ENCODE peak calls at places on chromosomes 3 and 15, in five cellular contexts. E is HCT116, B is vagina, C is spleen, Q is right lobe of liver. K is an unnamed sample.

GRCh38 chr3:184381261-184382224 is 1.7 kb downstream of the CHRD start:
- DNase-seq in Q (no peak), E (no peak), B (no peak), C (no peak), K (no peak)

GRCh38 chr3:133479895-133480669 is 80.2 kb downstream of the BFSP2 start:
- DNase-seq in B (peak; percentile 18), C (no peak), Q (no peak), E (peak; percentile 79), K (no peak)

GRCh38 chr3:165078293-165078692 is at the start of gene SI:
- DNase-seq in E (no peak), C (no peak), Q (no peak), B (no peak), K (no peak)

GRCh38 chr3:154132777-154133375 is 11.7 kb downstream of the ARHGEF26 start:
- DNase-seq in Q (no peak), C (no peak), E (no peak), B (no peak), K (no peak)

GRCh38 chr3:72887723-72888545 is at the start of gene GXYLT2:
- DNase-seq in Q (peak; percentile 51), C (peak; percentile 76), B (no peak), E (no peak), K (peak; percentile 68)

GRCh38 chr3:1766384-1766783 is 332.3 kb upstream of the CNTN4 start:
- DNase-seq in C (no peak), B (no peak), E (no peak), Q (no peak), K (no peak)

GRCh38 chr3:877001-877400 is 215.8 kb upstream of the CNTN6 start:
- DNase-seq in C (no peak), B (no peak), E (no peak), Q (no peak), K (no peak)

GRCh38 chr15:90585863-90586262 is 56.1 kb downstream of the CRTC3 start:
- DNase-seq in B (no peak), Q (no peak), C (no peak), E (no peak), K (no peak)

GRCh38 chr15:31200735-31201151 is 99.2 kb upstream of the TRPM1 start:
- DNase-seq in E (no peak), B (no peak), Q (peak; percentile 85), C (peak; percentile 83), K (peak; percentile 63)

GRCh38 chr3:127053979-127054378 is 71.1 kb downstream of the PLXNA1 start:
- DNase-seq in C (peak; percentile 41), Q (peak; percentile 42), B (no peak), E (no peak), K (no peak)

GRCh38 chr15:101206173-101206572 is 45.7 kb downstream of the CHSY1 start:
- DNase-seq in E (no peak), Q (no peak), C (no peak), B (no peak), K (no peak)

GRCh38 chr3:46927718-46928073 is 48.8 kb downstream of the CCDC12 start:
- DNase-seq in B (no peak), E (no peak), Q (no peak), C (no peak), K (no peak)

GRCh38 chr3:60304103-60304502 is 947.1 kb downstream of the FHIT start:
- DNase-seq in C (no peak), Q (no peak), B (no peak), E (no peak), K (no peak)

GRCh38 chr15:91491131-91491950 is 362.2 kb upstream of the SLCO3A1 start:
- DNase-seq in C (no peak), Q (no peak), E (no peak), B (no peak), K (no peak)

GRCh38 chr3:49424816-49425215 is 2.5 kb upstream of the AMT start:
- DNase-seq in E (no peak), B (no peak), C (peak; percentile 67), Q (no peak), K (no peak)

GRCh38 chr3:194522579-194523046 is 35.8 kb upstream of the ATP13A3 start:
- DNase-seq in B (no peak), Q (no peak), E (no peak), C (no peak), K (no peak)

GRCh38 chr3:13064964-13065363 is 8.3 kb downstream of the IQSEC1 start:
- DNase-seq in E (no peak), B (no peak), C (no peak), Q (no peak), K (no peak)

GRCh38 chr3:12170207-12170606 is 11.5 kb upstream of the TIMP4 start:
- DNase-seq in C (no peak), B (no peak), E (no peak), Q (no peak), K (no peak)

GRCh38 chr3:60651799-60652198 is 599.5 kb downstream of the FHIT start:
- DNase-seq in E (no peak), Q (no peak), C (no peak), B (no peak), K (no peak)

GRCh38 chr15:81023483-81024264 is 23.0 kb downstream of the TLNRD1 start:
- DNase-seq in E (no peak), C (peak; percentile 86), B (no peak), Q (peak; percentile 84), K (peak; percentile 39)

GRCh38 chr3:67362686-67363085 is 291.7 kb downstream of the SUCLG2 start:
- DNase-seq in E (no peak), C (no peak), B (no peak), Q (no peak), K (no peak)

GRCh38 chr3:193768069-193768391 is 175.0 kb downstream of the OPA1 start:
- DNase-seq in E (no peak), Q (no peak), B (no peak), C (no peak), K (no peak)

GRCh38 chr3:27357665-27358258 is 11.4 kb downstream of the NEK10 start:
- DNase-seq in B (no peak), E (peak; percentile 59), C (no peak), Q (peak; percentile 67), K (peak; percentile 25)

GRCh38 chr15:38707802-38708671 is 143.4 kb upstream of the RASGRP1 start:
- DNase-seq in Q (no peak), E (peak; percentile 53), C (no peak), B (no peak), K (peak; percentile 24)

GRCh38 chr3:129526121-129526900 is 2.1 kb upstream of the RHO start:
- DNase-seq in C (no peak), E (no peak), Q (no peak), B (no peak), K (no peak)

GRCh38 chr3:38127611-38128302 is 9.2 kb downstream of the ACAA1 start:
- DNase-seq in C (no peak), E (no peak), B (peak; percentile 29), Q (peak; percentile 38), K (no peak)

GRCh38 chr3:57126244-57126643 is 38.9 kb downstream of the IL17RD start:
- DNase-seq in B (no peak), Q (no peak), C (no peak), E (no peak), K (no peak)

GRCh38 chr15:99917237-99917636 is 184.0 kb upstream of the LYSMD4 start:
- DNase-seq in C (no peak), E (no peak), Q (no peak), B (no peak), K (no peak)

GRCh38 chr15:99921086-99921485 is 187.8 kb upstream of the LYSMD4 start:
- DNase-seq in Q (no peak), E (no peak), B (no peak), C (no peak), K (no peak)

GRCh38 chr15:99916668-99917223 is 183.5 kb upstream of the LYSMD4 start:
- DNase-seq in Q (no peak), B (no peak), E (no peak), C (no peak), K (no peak)

DNA sequence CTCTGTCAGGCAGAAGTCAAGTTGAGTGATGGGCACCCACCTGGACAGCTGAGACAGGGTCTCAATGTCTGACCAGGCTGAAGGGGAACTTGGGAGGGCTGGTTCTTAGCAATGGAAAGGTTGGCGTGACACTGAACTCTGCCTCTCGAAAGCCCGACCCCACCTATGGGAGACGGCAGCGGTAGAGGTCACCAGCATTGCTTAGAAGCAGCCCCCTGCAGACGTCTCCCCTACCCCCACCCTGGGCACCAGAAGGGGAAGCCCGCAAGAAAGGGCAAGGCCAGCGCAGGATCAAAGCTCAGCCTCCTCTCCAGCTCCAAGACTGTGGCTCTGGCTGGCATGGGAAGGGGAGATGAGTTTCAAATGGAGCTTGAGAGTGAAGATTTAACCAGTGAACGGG is 184.8 kb upstream of the LYSMD4 start:
- DNase-seq in C (no peak), B (no peak), E (no peak), Q (no peak), K (no peak)
- H3K27ac ChIP-seq in C (no peak overlapping the region), B (no peak overlapping the region), E (no peak overlapping the region), Q (no peak overlapping the region), K (no peak overlapping the region)

GRCh38 chr3:188267790-188268333 is 113.9 kb downstream of the LPP start:
- DNase-seq in E (no peak), B (no peak), Q (no peak), C (no peak), K (no peak)
- H3K4me1 ChIP-seq in E (peaks cover 21% of the 10 kb centered on the region), B (peaks cover 74% of the 10 kb centered on the region), Q (no peaks in the 10 kb centered on the region), C (peaks cover 26% of the 10 kb centered on the region), K (peaks cover 26% of the 10 kb centered on the region)

DNA sequence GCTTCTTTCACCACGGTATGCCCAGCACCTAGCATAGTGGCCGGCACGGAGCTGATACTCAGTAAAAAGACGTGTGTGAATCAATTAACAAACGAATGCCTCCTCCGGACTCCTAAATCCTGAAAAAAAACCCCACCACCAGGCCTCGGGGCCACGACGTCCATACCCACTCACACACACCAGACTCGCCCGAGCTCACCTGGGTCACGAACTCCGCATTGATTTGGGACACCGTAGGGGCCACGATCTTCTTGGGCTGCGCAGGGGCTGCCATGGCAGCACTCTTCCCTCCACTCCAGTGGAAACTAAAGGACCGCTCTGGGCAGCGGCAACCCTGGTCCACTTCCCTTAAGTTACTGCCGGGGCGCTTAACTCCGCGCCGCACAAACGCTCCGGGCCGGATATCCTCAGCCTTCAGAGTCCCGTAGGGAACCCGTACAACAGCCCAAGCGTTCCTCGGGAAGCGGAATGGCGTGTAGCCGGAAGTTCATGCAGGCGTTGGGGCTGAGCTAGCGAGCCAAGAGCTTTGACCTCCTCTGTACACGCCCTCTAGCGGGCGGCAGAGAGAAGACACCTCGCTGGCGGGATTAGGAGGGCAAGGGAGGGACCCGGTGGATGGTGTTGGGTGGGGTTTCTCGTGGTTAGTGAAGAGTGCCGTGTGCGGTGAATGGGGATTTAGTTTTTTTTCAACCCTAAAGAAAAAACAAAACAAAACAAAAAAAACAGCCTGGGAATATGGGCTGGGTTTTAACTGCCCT is at the start of gene AQR:
- DNase-seq in Q (peak; percentile 97), C (peak; percentile 99), B (peak; percentile 98), E (peak; percentile 96), K (peak; percentile 95)
- TF ChIP-seq POLR2A in Q (peak; percentile 84), C (peak; percentile 45), B (peak; percentile 16), E (peak; percentile 53), K (peak; percentile 64)

DNA sequence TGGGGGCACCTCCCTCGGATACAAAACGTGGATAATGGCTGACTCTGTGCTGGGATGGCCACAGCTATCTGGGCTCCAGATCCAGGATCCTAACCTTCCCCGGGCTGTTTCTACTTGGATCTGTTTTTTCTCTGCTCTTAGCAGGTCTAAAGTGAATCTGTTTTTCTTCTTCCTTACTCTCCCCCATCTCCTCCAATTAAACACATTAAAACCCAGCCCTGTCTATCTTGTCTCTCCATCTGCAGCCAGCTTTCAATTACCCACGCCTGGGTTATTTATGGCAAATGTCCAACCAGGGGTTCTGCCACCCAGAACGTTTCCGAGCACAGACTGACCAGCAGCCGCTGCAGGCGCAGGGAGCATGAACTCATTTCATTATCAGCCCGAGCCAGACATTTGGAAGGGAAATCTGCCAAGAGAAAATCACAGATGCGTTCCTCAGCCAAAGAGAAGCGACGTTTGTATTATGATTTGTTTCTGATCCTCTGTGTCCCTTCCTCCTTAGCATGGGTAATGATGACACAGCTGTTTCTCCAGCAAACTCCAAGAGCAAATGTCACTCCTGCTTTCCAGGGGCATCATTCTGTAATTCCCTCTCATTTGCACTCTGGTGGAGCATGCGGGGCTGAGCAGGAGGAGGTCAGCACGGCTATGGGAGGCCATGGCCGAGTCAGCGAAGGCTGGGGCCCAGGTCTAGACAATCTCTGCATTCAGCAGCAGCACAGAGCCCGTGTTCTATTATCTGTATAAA is 42.0 kb downstream of the UMPS start:
- DNase-seq in B (no peak), Q (no peak), E (no peak), C (peak; percentile 73), K (peak; percentile 65)
- H3K27ac ChIP-seq in B (peak overlapping the region; percentile 71), Q (no peak overlapping the region), E (no peak overlapping the region), C (no peak overlapping the region), K (peak overlapping the region; percentile 75)

K was measured in uterus.